ENCODE peak calls at places on chromosomes 5 and 9, in nine cellular contexts. One of them, this sample, is unnamed.

GRCh38 chr5:59486508-59486907 is 407.0 kb downstream of the PDE4D start:
- DNase-seq in foreskin fibroblast: no peak
- DNase-seq in OCI-LY7: no peak
- DNase-seq in suprapubic skin: no peak
- DNase-seq in heart left ventricle: no peak
- DNase-seq in cardiac fibroblast: no peak
- DNase-seq in psoas muscle: no peak
- DNase-seq in epithelial cell of esophagus: no peak
- DNase-seq in lower lobe of right lung: no peak
- DNase-seq in this sample: no peak

GRCh38 chr5:72246239-72246580 is 73.8 kb downstream of the MRPS27 start:
- DNase-seq in epithelial cell of esophagus: peak; percentile 54
- DNase-seq in lower lobe of right lung: no peak
- DNase-seq in heart left ventricle: no peak
- DNase-seq in OCI-LY7: peak; percentile 14
- DNase-seq in suprapubic skin: no peak
- DNase-seq in cardiac fibroblast: peak; percentile 68
- DNase-seq in foreskin fibroblast: no peak
- DNase-seq in psoas muscle: no peak
- DNase-seq in this sample: peak; percentile 35

GRCh38 chr9:130072515-130073235 is 19.0 kb downstream of the GPR107 start:
- DNase-seq in lower lobe of right lung: no peak
- DNase-seq in psoas muscle: no peak
- DNase-seq in suprapubic skin: no peak
- DNase-seq in OCI-LY7: no peak
- DNase-seq in heart left ventricle: no peak
- DNase-seq in cardiac fibroblast: peak; percentile 75
- DNase-seq in epithelial cell of esophagus: peak; percentile 55
- DNase-seq in foreskin fibroblast: no peak
- DNase-seq in this sample: peak; percentile 73

GRCh38 chr9:127915801-127916664 is 808 bp downstream of the ST6GALNAC4 start:
- DNase-seq in lower lobe of right lung: peak; percentile 49
- DNase-seq in heart left ventricle: peak; percentile 35
- DNase-seq in OCI-LY7: peak; percentile 96
- DNase-seq in psoas muscle: no peak
- DNase-seq in foreskin fibroblast: no peak
- DNase-seq in suprapubic skin: no peak
- DNase-seq in epithelial cell of esophagus: no peak
- DNase-seq in cardiac fibroblast: no peak
- DNase-seq in this sample: peak; percentile 88

GRCh38 chr5:68074048-68074632 is 141.4 kb upstream of the PIK3R1 start:
- DNase-seq in OCI-LY7: no peak
- DNase-seq in lower lobe of right lung: no peak
- DNase-seq in foreskin fibroblast: peak; percentile 33
- DNase-seq in heart left ventricle: no peak
- DNase-seq in epithelial cell of esophagus: peak; percentile 50
- DNase-seq in cardiac fibroblast: no peak
- DNase-seq in psoas muscle: no peak
- DNase-seq in suprapubic skin: no peak
- DNase-seq in this sample: no peak

GRCh38 chr5:156474251-156474650 is 147.3 kb downstream of the SGCD start:
- DNase-seq in cardiac fibroblast: peak; percentile 23
- DNase-seq in psoas muscle: peak; percentile 50
- DNase-seq in epithelial cell of esophagus: peak; percentile 60
- DNase-seq in foreskin fibroblast: peak; percentile 16
- DNase-seq in OCI-LY7: no peak
- DNase-seq in suprapubic skin: no peak
- DNase-seq in heart left ventricle: peak; percentile 77
- DNase-seq in lower lobe of right lung: no peak
- DNase-seq in this sample: no peak

GRCh38 chr5:138702166-138702826 is 50.9 kb upstream of the CTNNA1 start:
- DNase-seq in lower lobe of right lung: no peak
- DNase-seq in psoas muscle: no peak
- DNase-seq in epithelial cell of esophagus: no peak
- DNase-seq in foreskin fibroblast: no peak
- DNase-seq in OCI-LY7: no peak
- DNase-seq in heart left ventricle: no peak
- DNase-seq in suprapubic skin: no peak
- DNase-seq in cardiac fibroblast: no peak
- DNase-seq in this sample: no peak

GRCh38 chr9:24502548-24502947 is 43.1 kb downstream of the IZUMO3 start:
- DNase-seq in psoas muscle: no peak
- DNase-seq in cardiac fibroblast: no peak
- DNase-seq in lower lobe of right lung: no peak
- DNase-seq in suprapubic skin: no peak
- DNase-seq in heart left ventricle: no peak
- DNase-seq in OCI-LY7: no peak
- DNase-seq in epithelial cell of esophagus: no peak
- DNase-seq in foreskin fibroblast: no peak
- DNase-seq in this sample: no peak

GRCh38 chr5:123033157-123033671 is 3.3 kb downstream of the PPIC start:
- DNase-seq in suprapubic skin: no peak
- DNase-seq in heart left ventricle: no peak
- DNase-seq in psoas muscle: no peak
- DNase-seq in epithelial cell of esophagus: peak; percentile 37
- DNase-seq in lower lobe of right lung: no peak
- DNase-seq in foreskin fibroblast: no peak
- DNase-seq in cardiac fibroblast: no peak
- DNase-seq in OCI-LY7: no peak
- DNase-seq in this sample: no peak

GRCh38 chr9:99831857-99832557 is 10.3 kb downstream of the NR4A3 start:
- DNase-seq in heart left ventricle: no peak
- DNase-seq in epithelial cell of esophagus: no peak
- DNase-seq in cardiac fibroblast: no peak
- DNase-seq in lower lobe of right lung: no peak
- DNase-seq in foreskin fibroblast: no peak
- DNase-seq in psoas muscle: no peak
- DNase-seq in suprapubic skin: no peak
- DNase-seq in OCI-LY7: no peak
- DNase-seq in this sample: no peak
- TF ChIP-seq CTCF in heart left ventricle: no peak
- TF ChIP-seq CTCF in epithelial cell of esophagus: no peak
- TF ChIP-seq CTCF in cardiac fibroblast: no peak
- TF ChIP-seq CTCF in lower lobe of right lung: no peak
- TF ChIP-seq CTCF in foreskin fibroblast: no peak
- TF ChIP-seq CTCF in psoas muscle: no peak
- TF ChIP-seq CTCF in suprapubic skin: no peak
- TF ChIP-seq CTCF in OCI-LY7: no peak
- TF ChIP-seq CTCF in this sample: no peak

GRCh38 chr5:74934949-74935751 is 69.0 kb upstream of the FAM169A start:
- DNase-seq in epithelial cell of esophagus: peak; percentile 46
- DNase-seq in suprapubic skin: no peak
- DNase-seq in lower lobe of right lung: no peak
- DNase-seq in psoas muscle: no peak
- DNase-seq in OCI-LY7: no peak
- DNase-seq in foreskin fibroblast: peak; percentile 88
- DNase-seq in heart left ventricle: no peak
- DNase-seq in cardiac fibroblast: peak; percentile 42
- DNase-seq in this sample: peak; percentile 22
- H3K4me3 ChIP-seq in epithelial cell of esophagus: no peak overlapping the region
- H3K4me3 ChIP-seq in suprapubic skin: no peak overlapping the region
- H3K4me3 ChIP-seq in lower lobe of right lung: no peak overlapping the region
- H3K4me3 ChIP-seq in psoas muscle: no peak overlapping the region
- H3K4me3 ChIP-seq in OCI-LY7: no peak overlapping the region
- H3K4me3 ChIP-seq in foreskin fibroblast: no peak overlapping the region
- H3K4me3 ChIP-seq in heart left ventricle: no peak overlapping the region
- H3K4me3 ChIP-seq in cardiac fibroblast: no peak overlapping the region
- H3K4me3 ChIP-seq in this sample: no peak overlapping the region

DNA sequence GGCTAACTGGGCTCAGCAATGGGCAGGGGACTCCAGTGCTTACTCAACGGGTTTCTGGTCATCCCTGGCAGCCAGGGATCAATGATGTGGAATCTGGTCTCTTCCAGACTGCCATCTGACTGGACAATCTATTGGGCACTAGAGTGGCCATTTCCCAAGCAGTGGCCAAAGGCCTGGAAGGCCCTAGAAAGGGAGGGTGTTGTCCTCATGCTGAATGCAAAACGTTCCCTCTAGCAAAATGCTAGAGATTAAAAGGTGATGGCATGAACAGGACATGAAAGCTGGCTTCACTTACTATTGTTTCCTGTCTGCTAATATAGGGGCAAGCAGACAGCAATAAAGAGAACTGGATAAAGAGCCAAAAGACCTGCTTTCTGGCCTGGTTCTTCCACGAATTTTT is 254.2 kb upstream of the PANK3 start:
- DNase-seq in heart left ventricle: no peak
- DNase-seq in suprapubic skin: no peak
- DNase-seq in foreskin fibroblast: no peak
- DNase-seq in lower lobe of right lung: no peak
- DNase-seq in psoas muscle: no peak
- DNase-seq in cardiac fibroblast: no peak
- DNase-seq in epithelial cell of esophagus: no peak
- DNase-seq in OCI-LY7: no peak
- DNase-seq in this sample: no peak
- TF ChIP-seq CTCF in heart left ventricle: no peak
- TF ChIP-seq CTCF in suprapubic skin: no peak
- TF ChIP-seq CTCF in foreskin fibroblast: no peak
- TF ChIP-seq CTCF in lower lobe of right lung: no peak
- TF ChIP-seq CTCF in psoas muscle: no peak
- TF ChIP-seq CTCF in cardiac fibroblast: no peak
- TF ChIP-seq CTCF in epithelial cell of esophagus: no peak
- TF ChIP-seq CTCF in OCI-LY7: no peak
- TF ChIP-seq CTCF in this sample: no peak

DNA sequence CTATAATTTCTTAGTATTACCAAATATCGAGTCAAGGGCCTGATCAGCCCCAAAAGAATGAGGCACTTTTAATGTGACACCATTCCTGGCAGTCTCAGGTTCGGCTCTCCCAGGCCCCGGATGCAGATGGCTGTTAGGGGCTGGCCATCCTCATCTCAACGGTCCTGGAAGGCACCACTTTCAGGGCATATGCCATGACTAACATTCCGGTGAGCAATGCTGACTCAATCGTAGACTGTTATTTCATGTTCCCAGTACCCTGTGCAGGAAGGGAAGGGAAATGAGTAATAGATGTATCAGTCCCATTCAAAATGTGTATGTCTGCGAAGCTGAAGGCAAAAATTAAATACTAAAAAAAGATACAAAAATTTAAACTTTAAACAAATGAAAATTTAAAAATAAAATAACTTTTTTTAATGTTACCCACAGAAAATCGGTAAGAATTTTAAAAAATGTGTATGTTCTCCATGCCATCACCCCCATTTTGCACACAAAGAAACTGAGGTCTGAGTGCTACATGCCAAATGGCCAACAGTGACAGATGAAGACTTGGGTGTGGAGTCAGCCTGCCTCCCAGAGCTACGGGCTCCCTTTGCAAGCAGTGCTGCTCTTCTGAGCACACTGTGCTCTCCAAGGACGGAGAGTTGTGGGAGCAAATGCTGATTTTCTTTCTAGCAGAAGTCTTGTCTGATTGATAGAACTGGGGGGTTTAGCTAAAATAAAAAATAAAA is 79.0 kb downstream of the GLDC start:
- DNase-seq in heart left ventricle: no peak
- DNase-seq in OCI-LY7: no peak
- DNase-seq in epithelial cell of esophagus: peak; percentile 99
- DNase-seq in psoas muscle: no peak
- DNase-seq in lower lobe of right lung: no peak
- DNase-seq in foreskin fibroblast: peak; percentile 97
- DNase-seq in suprapubic skin: no peak
- DNase-seq in cardiac fibroblast: peak; percentile 99
- DNase-seq in this sample: peak; percentile 47
- H3K4me3 ChIP-seq in heart left ventricle: no peak overlapping the region
- H3K4me3 ChIP-seq in OCI-LY7: no peak overlapping the region
- H3K4me3 ChIP-seq in epithelial cell of esophagus: peak overlapping the region; percentile 41
- H3K4me3 ChIP-seq in psoas muscle: no peak overlapping the region
- H3K4me3 ChIP-seq in lower lobe of right lung: no peak overlapping the region
- H3K4me3 ChIP-seq in foreskin fibroblast: peak overlapping the region; percentile 37
- H3K4me3 ChIP-seq in suprapubic skin: no peak overlapping the region
- H3K4me3 ChIP-seq in cardiac fibroblast: peak overlapping the region; percentile 41
- H3K4me3 ChIP-seq in this sample: no peak overlapping the region

GRCh38 chr5:111461261-111461671 is 51.1 kb downstream of the STARD4 start:
- DNase-seq in foreskin fibroblast: no peak
- DNase-seq in psoas muscle: no peak
- DNase-seq in cardiac fibroblast: no peak
- DNase-seq in suprapubic skin: no peak
- DNase-seq in epithelial cell of esophagus: peak; percentile 56
- DNase-seq in heart left ventricle: no peak
- DNase-seq in lower lobe of right lung: no peak
- DNase-seq in OCI-LY7: peak; percentile 15
- DNase-seq in this sample: no peak
- TF ChIP-seq CTCF in foreskin fibroblast: peak; percentile 76
- TF ChIP-seq CTCF in psoas muscle: no peak
- TF ChIP-seq CTCF in cardiac fibroblast: no peak
- TF ChIP-seq CTCF in suprapubic skin: no peak
- TF ChIP-seq CTCF in epithelial cell of esophagus: peak; percentile 87
- TF ChIP-seq CTCF in heart left ventricle: peak; percentile 23
- TF ChIP-seq CTCF in lower lobe of right lung: peak; percentile 9
- TF ChIP-seq CTCF in OCI-LY7: peak; percentile 61
- TF ChIP-seq CTCF in this sample: no peak

DNA sequence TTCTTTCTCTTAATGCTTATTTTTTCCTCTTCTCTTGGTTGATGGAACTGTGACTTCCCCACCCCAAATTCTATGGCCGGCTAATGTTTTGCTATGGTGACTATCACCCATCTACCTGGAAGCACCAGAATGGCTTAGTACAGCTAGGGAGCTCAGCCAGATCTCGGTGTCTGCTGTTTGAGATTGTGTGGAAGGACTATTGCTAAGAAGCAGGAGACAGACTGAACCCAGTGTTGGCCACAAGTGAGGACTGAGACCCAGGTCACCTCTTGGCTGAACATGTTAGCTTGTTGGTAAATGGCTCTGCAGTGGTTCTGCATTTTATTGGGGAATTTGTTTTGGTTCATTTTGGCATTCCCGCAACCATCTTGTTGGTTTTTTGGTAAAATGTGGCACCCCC is 2.7 kb downstream of the PRRC2B start:
- DNase-seq in foreskin fibroblast: no peak
- DNase-seq in lower lobe of right lung: no peak
- DNase-seq in heart left ventricle: no peak
- DNase-seq in OCI-LY7: no peak
- DNase-seq in suprapubic skin: no peak
- DNase-seq in cardiac fibroblast: no peak
- DNase-seq in epithelial cell of esophagus: no peak
- DNase-seq in psoas muscle: no peak
- DNase-seq in this sample: no peak
- H3K4me3 ChIP-seq in foreskin fibroblast: peak overlapping the region; percentile 32
- H3K4me3 ChIP-seq in lower lobe of right lung: peak overlapping the region; percentile 7
- H3K4me3 ChIP-seq in heart left ventricle: no peak overlapping the region
- H3K4me3 ChIP-seq in OCI-LY7: peak overlapping the region; percentile 85
- H3K4me3 ChIP-seq in suprapubic skin: peak overlapping the region; percentile 82
- H3K4me3 ChIP-seq in cardiac fibroblast: peak overlapping the region; percentile 34
- H3K4me3 ChIP-seq in epithelial cell of esophagus: peak overlapping the region; percentile 36
- H3K4me3 ChIP-seq in psoas muscle: peak overlapping the region; percentile 76
- H3K4me3 ChIP-seq in this sample: peak overlapping the region; percentile 41

DNA sequence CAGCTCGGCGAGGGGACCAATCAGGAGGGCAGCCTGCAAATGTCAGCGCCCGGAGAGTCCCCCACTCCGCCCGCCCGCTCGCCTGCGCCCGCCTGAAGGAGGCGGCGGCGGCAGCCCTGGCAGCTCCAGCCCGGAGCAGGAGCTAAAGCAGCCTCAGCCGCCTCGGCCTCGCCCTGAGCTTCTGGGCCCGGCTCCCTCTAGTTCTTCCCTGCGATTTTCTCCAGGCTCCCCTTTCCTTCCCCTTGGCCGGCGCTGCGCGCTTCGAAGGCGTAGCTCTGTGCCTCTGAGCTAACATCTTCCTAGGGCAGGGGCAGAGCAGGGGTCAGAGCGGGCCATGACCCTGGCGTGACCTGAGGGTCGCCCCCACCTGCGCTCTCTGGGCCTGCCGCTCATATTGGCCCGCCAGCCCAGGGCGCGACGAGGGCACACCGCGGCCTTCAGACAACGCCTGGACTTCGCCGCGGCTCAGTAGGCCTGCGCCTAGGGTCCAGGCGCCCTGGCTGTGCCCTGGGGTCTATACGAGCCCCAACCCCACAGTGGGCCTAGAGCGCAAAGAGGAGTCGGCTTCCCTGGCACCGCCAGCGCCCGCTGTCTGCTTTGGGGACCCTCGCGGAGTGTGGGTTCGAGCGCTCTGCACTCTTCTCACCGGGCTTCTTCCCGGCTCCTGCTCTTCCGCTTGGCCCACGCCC is 394 bp upstream of the OTP start:
- DNase-seq in foreskin fibroblast: no peak
- DNase-seq in epithelial cell of esophagus: no peak
- DNase-seq in cardiac fibroblast: no peak
- DNase-seq in heart left ventricle: no peak
- DNase-seq in suprapubic skin: no peak
- DNase-seq in psoas muscle: no peak
- DNase-seq in OCI-LY7: no peak
- DNase-seq in lower lobe of right lung: no peak
- DNase-seq in this sample: peak; percentile 47
- TF ChIP-seq CTCF in foreskin fibroblast: no peak
- TF ChIP-seq CTCF in epithelial cell of esophagus: no peak
- TF ChIP-seq CTCF in cardiac fibroblast: no peak
- TF ChIP-seq CTCF in heart left ventricle: no peak
- TF ChIP-seq CTCF in suprapubic skin: no peak
- TF ChIP-seq CTCF in psoas muscle: no peak
- TF ChIP-seq CTCF in OCI-LY7: no peak
- TF ChIP-seq CTCF in lower lobe of right lung: no peak
- TF ChIP-seq CTCF in this sample: no peak

This sample was measured in GM12865.